ENCODE peak calls at places on chromosomes 13 and 19, in ten cellular contexts. W, Y, V, P, L, F, E, S, N and A are unnamed samples. For H3K4me1, the result is how much of the 10 kb centered on the place peaks cover.

GRCh38 chr13:38602261-38602660 is 84.6 kb upstream of the FREM2 start:
- DNase-seq in W (no peak), Y (no peak), V (no peak), P (no peak), L (no peak), F (no peak), E (no peak), S (no peak), N (no peak), A (no peak)

GRCh38 chr19:2186071-2186846 is 22.5 kb downstream of the DOT1L start:
- DNase-seq in W (peak), Y (no peak), V (peak), P (no peak), L (peak), F (peak), E (peak), S (peak), N (no peak), A (peak)

GRCh38 chr13:45168555-45168930 is 32.3 kb downstream of the KCTD4 start:
- DNase-seq in W (no peak), Y (no peak), V (no peak), P (no peak), L (no peak), F (no peak), E (no peak), S (no peak), N (no peak), A (no peak)

GRCh38 chr13:74774252-74774651 is 640.0 kb upstream of the KLF12 start:
- DNase-seq in W (no peak), Y (no peak), V (no peak), P (no peak), L (no peak), F (no peak), E (no peak), S (peak), N (no peak), A (no peak)

GRCh38 chr19:14248578-14249011 is 42.6 kb upstream of the ADGRL1 start:
- DNase-seq in W (peak), Y (no peak), V (no peak), P (peak), L (no peak), F (peak), E (no peak), S (no peak), N (no peak), A (no peak)

GRCh38 chr13:100542546-100543156 is 45.9 kb downstream of the GGACT start:
- DNase-seq in W (no peak), Y (no peak), V (no peak), P (peak), L (no peak), F (no peak), E (peak), S (peak), N (no peak), A (no peak)

GRCh38 chr19:17266026-17266425 is 1.2 kb upstream of the BABAM1 start:
- DNase-seq in W (no peak), Y (no peak), V (no peak), P (no peak), L (no peak), F (no peak), E (no peak), S (no peak), N (no peak), A (no peak)

GRCh38 chr19:41792513-41793413 is 3.6 kb upstream of the CEACAM3 start:
- DNase-seq in W (peak), Y (peak), V (peak), P (peak), L (no peak), F (peak), E (no peak), S (peak), N (peak), A (no peak)

GRCh38 chr19:40611096-40611495 is 9.9 kb downstream of the LTBP4 start:
- DNase-seq in W (peak), Y (no peak), V (no peak), P (no peak), L (no peak), F (no peak), E (no peak), S (no peak), N (no peak), A (no peak)

GRCh38 chr13:42101821-42102580 is 53.6 kb downstream of the DGKH start:
- DNase-seq in W (peak), Y (no peak), V (peak), P (no peak), L (no peak), F (no peak), E (no peak), S (no peak), N (no peak), A (no peak)

GRCh38 chr19:752652-753517 is 2.0 kb downstream of the MISP start:
- DNase-seq in W (peak), Y (no peak), V (peak), P (no peak), L (peak), F (peak), E (peak), S (peak), N (no peak), A (no peak)

GRCh38 chr13:74920945-74921725 is 560.8 kb downstream of the TBC1D4 start:
- DNase-seq in W (no peak), Y (no peak), V (no peak), P (no peak), L (no peak), F (no peak), E (no peak), S (no peak), N (no peak), A (no peak)

GRCh38 chr19:31344403-31344802 is 4.8 kb downstream of the TSHZ3 start:
- DNase-seq in W (no peak), Y (no peak), V (no peak), P (no peak), L (no peak), F (no peak), E (no peak), S (no peak), N (no peak), A (no peak)

GRCh38 chr13:109301711-109302110 is 484.7 kb downstream of the IRS2 start:
- DNase-seq in W (no peak), Y (no peak), V (no peak), P (no peak), L (no peak), F (no peak), E (no peak), S (no peak), N (no peak), A (no peak)

GRCh38 chr19:14432817-14433453 is at the start of gene PKN1:
- DNase-seq in W (peak), Y (no peak), V (peak), P (peak), L (no peak), F (peak), E (no peak), S (no peak), N (no peak), A (no peak)

GRCh38 chr19:8615813-8616596 is 5.5 kb upstream of the ADAMTS10 start:
- DNase-seq in W (peak), Y (peak), V (peak), P (peak), L (peak), F (peak), E (peak), S (peak), N (peak), A (no peak)

GRCh38 chr13:99955747-99956472 is 15.7 kb downstream of the ZIC5 start:
- DNase-seq in W (no peak), Y (no peak), V (no peak), P (no peak), L (no peak), F (no peak), E (no peak), S (peak), N (no peak), A (no peak)

GRCh38 chr19:36257512-36257876 is 42.6 kb downstream of the ZNF146 start:
- DNase-seq in W (peak), Y (no peak), V (peak), P (no peak), L (no peak), F (no peak), E (no peak), S (no peak), N (no peak), A (no peak)

GRCh38 chr19:19212866-19213265 is 1.1 kb downstream of the NCAN start:
- DNase-seq in W (no peak), Y (no peak), V (no peak), P (no peak), L (no peak), F (no peak), E (no peak), S (no peak), N (no peak), A (no peak)

GRCh38 chr19:17703823-17704463 is 15.3 kb upstream of the MAP1S start:
- DNase-seq in W (peak), Y (peak), V (no peak), P (peak), L (no peak), F (no peak), E (peak), S (peak), N (no peak), A (no peak)

GRCh38 chr19:19113040-19113541 is 25.2 kb downstream of the TMEM161A start:
- DNase-seq in W (no peak), Y (no peak), V (no peak), P (peak), L (no peak), F (no peak), E (no peak), S (peak), N (no peak), A (no peak)

GRCh38 chr19:38792250-38793111 is 3.5 kb downstream of the LGALS7B start:
- DNase-seq in W (peak), Y (no peak), V (peak), P (no peak), L (peak), F (no peak), E (peak), S (no peak), N (no peak), A (no peak)

GRCh38 chr13:55673910-55674309 is 1466.8 kb upstream of the PRR20A start:
- DNase-seq in W (no peak), Y (no peak), V (no peak), P (no peak), L (no peak), F (no peak), E (no peak), S (no peak), N (no peak), A (no peak)

DNA sequence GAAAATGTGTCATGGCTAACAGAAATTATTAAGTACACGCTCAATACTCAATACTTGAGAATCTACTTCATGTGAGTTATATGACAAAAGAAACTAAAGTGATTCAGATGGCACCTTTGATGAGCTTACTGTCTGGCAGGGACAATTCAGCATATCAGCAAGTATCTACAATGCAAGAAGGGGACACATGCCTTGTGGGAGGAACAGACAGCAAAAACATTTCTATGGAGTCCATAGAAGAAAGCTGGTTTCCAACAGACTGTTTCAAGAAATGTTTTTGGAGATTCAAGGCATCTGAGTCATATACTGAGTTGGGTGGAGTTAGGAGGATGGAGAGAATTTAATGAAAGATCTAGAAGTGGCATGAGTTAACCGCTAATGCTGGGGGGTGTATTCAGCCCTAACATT is 54.7 kb downstream of the MBNL2 start:
- DNase-seq in W (no peak), Y (no peak), V (no peak), P (no peak), L (no peak), F (no peak), E (no peak), S (no peak), N (no peak), A (no peak)
- H3K4me1 ChIP-seq in W (under half), Y (under half), V (half or more), P (under half), L (half or more), F (half or more), E (half or more), S (under half), N (half or more), A (under half)

GRCh38 chr19:28603453-28603852 is 609.5 kb downstream of the UQCRFS1 start:
- DNase-seq in W (no peak), Y (no peak), V (no peak), P (peak), L (no peak), F (no peak), E (no peak), S (no peak), N (no peak), A (no peak)
- H3K27ac ChIP-seq in W (no peak), Y (no peak), V (no peak), P (peak), L (no peak), F (no peak), E (no peak), S (no peak), N (no peak), A (no peak)

GRCh38 chr19:13095393-13095784 is 7.3 kb downstream of the LYL1 start:
- DNase-seq in W (peak), Y (no peak), V (no peak), P (peak), L (no peak), F (no peak), E (no peak), S (no peak), N (no peak), A (peak)

GRCh38 chr19:13098291-13099072 is 4.2 kb downstream of the LYL1 start:
- DNase-seq in W (peak), Y (no peak), V (no peak), P (no peak), L (no peak), F (no peak), E (no peak), S (no peak), N (no peak), A (no peak)

GRCh38 chr19:13097331-13098258 is 5.1 kb downstream of the LYL1 start:
- DNase-seq in W (peak), Y (no peak), V (no peak), P (no peak), L (no peak), F (no peak), E (no peak), S (no peak), N (no peak), A (no peak)

GRCh38 chr19:13095934-13096890 is 6.4 kb downstream of the LYL1 start:
- DNase-seq in W (peak), Y (no peak), V (no peak), P (peak), L (no peak), F (no peak), E (no peak), S (no peak), N (no peak), A (no peak)

GRCh38 chr19:13096968-13097330 is 5.7 kb downstream of the LYL1 start:
- DNase-seq in W (peak), Y (no peak), V (no peak), P (no peak), L (no peak), F (no peak), E (no peak), S (no peak), N (no peak), A (no peak)
- H3K4me1 ChIP-seq in W (under half), Y (half or more), V (under half), P (half or more), L (half or more), F (half or more), E (half or more), S (under half), N (under half), A (under half)

DNA sequence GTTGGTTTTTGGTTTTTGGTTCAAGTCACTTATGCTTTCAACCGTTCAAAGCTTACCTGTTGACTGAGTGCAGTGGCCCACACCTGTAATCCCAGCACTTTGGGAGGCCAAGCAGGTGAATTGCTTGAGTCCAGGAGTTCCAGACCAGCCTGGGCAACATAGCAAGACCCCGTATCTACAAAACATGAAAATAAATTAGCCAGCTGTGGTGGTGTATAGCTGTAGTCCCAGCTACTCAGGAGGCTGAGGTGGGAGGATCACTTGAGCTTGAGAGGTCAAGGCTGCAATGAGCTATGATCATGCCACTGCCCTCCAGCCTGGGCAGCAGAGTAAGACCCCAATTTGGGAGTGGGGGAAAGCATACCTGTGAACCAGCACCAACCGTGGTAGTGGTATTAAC is 43.7 kb downstream of the PEX11G start:
- DNase-seq in W (no peak), Y (no peak), V (no peak), P (no peak), L (no peak), F (no peak), E (no peak), S (no peak), N (no peak), A (no peak)
- H3K27ac ChIP-seq in W (no peak), Y (no peak), V (no peak), P (no peak), L (no peak), F (no peak), E (no peak), S (no peak), N (no peak), A (no peak)

DNA sequence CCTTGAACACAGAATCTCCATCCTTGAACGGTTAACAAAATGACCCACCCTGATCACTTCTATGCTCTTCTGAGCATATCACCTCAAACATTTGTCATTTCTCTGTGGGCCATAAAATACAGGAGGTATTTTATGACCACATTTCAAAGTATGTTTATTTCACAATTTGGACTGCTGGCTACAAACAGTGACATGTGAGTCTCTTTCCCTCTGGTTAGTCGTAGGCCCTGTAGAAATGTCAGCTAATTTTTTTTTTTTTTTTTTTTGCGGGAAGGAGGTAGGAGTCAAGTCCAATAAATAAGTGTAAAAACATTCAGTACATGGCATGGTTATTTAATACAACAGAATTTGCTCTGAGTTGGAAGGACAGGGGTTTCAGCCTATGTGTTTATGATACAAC is 70.7 kb downstream of the FOXO1 start:
- DNase-seq in W (no peak), Y (no peak), V (no peak), P (no peak), L (no peak), F (no peak), E (no peak), S (no peak), N (no peak), A (no peak)
- H3K4me1 ChIP-seq in W (under half), Y (under half), V (half or more), P (half or more), L (under half), F (under half), E (half or more), S (under half), N (under half), A (under half)

DNA sequence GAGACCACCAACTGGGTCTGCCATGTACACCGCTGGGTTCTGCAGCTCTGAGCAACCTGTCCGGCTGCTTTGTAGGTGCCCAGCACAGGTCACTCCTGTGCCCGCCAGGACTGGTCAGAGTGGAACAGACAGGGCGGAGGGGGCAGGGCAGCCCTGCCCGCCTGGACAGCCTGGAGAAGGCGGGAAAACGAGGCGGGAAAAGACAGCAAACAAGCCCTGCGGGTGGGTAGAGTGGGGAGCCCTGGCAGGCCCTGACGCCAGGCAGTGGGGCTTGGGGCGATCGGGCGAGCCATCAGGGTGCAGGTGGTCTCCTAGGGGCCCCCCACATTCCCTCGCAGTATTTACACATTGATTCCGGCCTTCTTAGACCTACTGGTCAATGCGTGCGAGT is 525 bp upstream of the UHRF1 start:
- DNase-seq in W (no peak), Y (no peak), V (no peak), P (no peak), L (no peak), F (no peak), E (no peak), S (no peak), N (no peak), A (no peak)
- H3K27ac ChIP-seq in W (no peak), Y (no peak), V (no peak), P (peak), L (no peak), F (no peak), E (no peak), S (no peak), N (no peak), A (no peak)

GRCh38 chr13:51588406-51588949 is 4.2 kb downstream of the WDFY2 start:
- DNase-seq in W (no peak), Y (no peak), V (no peak), P (no peak), L (no peak), F (no peak), E (no peak), S (no peak), N (no peak), A (no peak)

GRCh38 chr13:51587372-51587771 is 3.1 kb downstream of the WDFY2 start:
- DNase-seq in W (no peak), Y (no peak), V (no peak), P (no peak), L (no peak), F (no peak), E (no peak), S (no peak), N (no peak), A (no peak)

GRCh38 chr13:51589793-51590192 is 5.5 kb downstream of the WDFY2 start:
- DNase-seq in W (no peak), Y (no peak), V (no peak), P (no peak), L (no peak), F (no peak), E (no peak), S (no peak), N (no peak), A (no peak)

GRCh38 chr13:51590966-51591627 is 6.8 kb downstream of the WDFY2 start:
- DNase-seq in W (no peak), Y (no peak), V (no peak), P (no peak), L (no peak), F (no peak), E (no peak), S (peak), N (no peak), A (peak)

DNA sequence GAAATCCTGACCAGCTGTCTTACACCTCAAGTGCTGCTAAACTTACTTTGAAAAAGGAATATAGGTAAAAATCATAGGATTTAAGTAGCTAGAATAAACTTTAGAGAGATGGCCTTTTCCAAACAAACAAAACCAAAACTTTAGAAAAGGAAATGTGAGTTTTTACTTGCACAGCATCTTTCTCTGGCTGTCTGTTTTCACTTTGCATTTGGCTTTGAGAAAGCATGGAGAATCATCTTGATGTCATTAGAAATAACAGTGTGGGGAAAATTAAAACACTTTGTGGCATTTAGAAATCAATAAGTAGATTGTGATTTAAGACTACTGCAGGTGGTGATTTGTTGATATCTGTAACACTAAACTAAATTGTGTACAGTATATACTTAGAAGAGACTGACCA is 6.0 kb downstream of the WDFY2 start:
- DNase-seq in W (no peak), Y (no peak), V (no peak), P (no peak), L (no peak), F (no peak), E (no peak), S (no peak), N (no peak), A (no peak)
- H3K4me1 ChIP-seq in W (under half), Y (under half), V (under half), P (under half), L (half or more), F (half or more), E (under half), S (under half), N (half or more), A (under half)

DNA sequence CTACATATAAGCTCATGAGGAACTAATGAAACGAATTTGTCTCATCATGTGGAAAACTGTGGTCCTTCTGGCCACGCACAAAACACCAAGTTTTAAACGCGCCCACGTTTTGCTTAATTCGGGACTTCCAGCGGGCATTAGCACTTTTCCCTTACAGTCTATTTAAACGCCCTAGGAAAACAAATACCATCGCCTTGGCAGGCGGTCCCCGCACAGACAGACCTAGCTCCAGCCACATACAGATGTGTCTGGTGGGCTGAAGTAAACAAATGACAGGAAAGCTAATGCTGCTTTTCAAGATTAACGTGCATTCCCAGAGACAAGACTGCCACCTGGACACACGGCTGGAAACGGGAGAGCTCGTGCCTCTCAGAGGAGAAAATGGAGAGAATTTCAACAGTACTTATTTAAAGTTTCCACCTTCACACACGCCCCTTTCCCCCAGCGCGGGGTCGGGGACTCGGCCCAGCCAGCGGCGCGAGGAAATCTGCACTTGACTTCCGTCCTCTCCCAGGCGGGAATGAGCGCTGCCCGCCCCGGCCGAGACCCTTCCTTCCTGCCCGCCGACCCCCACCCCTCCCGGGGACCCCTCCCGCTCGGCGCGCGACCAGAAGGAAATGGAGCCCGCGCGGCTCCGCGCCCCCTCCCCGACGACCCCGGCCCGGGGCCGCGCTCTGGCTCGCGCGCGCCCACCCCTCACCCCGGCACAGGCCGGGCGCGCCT is 929 bp downstream of the USP12 start:
- DNase-seq in W (peak), Y (peak), V (peak), P (peak), L (peak), F (peak), E (no peak), S (no peak), N (peak), A (peak)
- H3K27ac ChIP-seq in W (peak), Y (peak), V (peak), P (peak), L (peak), F (peak), E (peak), S (peak), N (peak), A (peak)